ENCODE peak calls at places on chromosomes 7 and 10, in four cellular contexts. M, I, H and U are unnamed samples.

GRCh38 chr10:95480102-95480900 is 80.9 kb downstream of the SORBS1 start:
- DNase-seq in M (no peak), I (no peak), H (no peak), U (no peak)

GRCh38 chr7:42678315-42678714 is 233.6 kb downstream of the C7orf25 start:
- DNase-seq in M (peak), I (no peak), H (no peak), U (no peak)

GRCh38 chr7:2609001-2609411 is 22.8 kb upstream of the TTYH3 start:
- DNase-seq in M (no peak), I (no peak), H (no peak), U (peak)

GRCh38 chr7:98569606-98570337 is 47.3 kb upstream of the NPTX2 start:
- DNase-seq in M (peak), I (peak), H (no peak), U (no peak)

GRCh38 chr7:38330861-38331709 is 57.6 kb upstream of the TARP start:
- DNase-seq in M (no peak), I (no peak), H (no peak), U (no peak)

GRCh38 chr10:96306516-96306915 is 2.3 kb downstream of the DNTT start:
- DNase-seq in M (no peak), I (no peak), H (no peak), U (no peak)

GRCh38 chr7:36473454-36474282 is 84.0 kb downstream of the ANLN start:
- DNase-seq in M (no peak), I (peak), H (no peak), U (no peak)

GRCh38 chr7:127608446-127608845 is 9.5 kb downstream of the PAX4 start:
- DNase-seq in M (no peak), I (no peak), H (no peak), U (no peak)

GRCh38 chr10:72691470-72692056 is 380 bp upstream of the MCU start:
- DNase-seq in M (peak), I (peak), H (no peak), U (peak)

GRCh38 chr7:7426686-7427085 is 109.0 kb downstream of the COL28A1 start:
- DNase-seq in M (no peak), I (no peak), H (no peak), U (no peak)

GRCh38 chr10:97190452-97190851 is 4.7 kb upstream of the SLIT1 start:
- DNase-seq in M (no peak), I (no peak), H (no peak), U (no peak)

GRCh38 chr10:110876000-110876399 is 4.3 kb downstream of the PDCD4 start:
- DNase-seq in M (no peak), I (no peak), H (no peak), U (no peak)

GRCh38 chr7:2757904-2758672 is 70.1 kb downstream of the AMZ1 start:
- DNase-seq in M (peak), I (peak), H (peak), U (peak)

GRCh38 chr10:50508315-50509051 is 115.3 kb downstream of the SGMS1 start:
- DNase-seq in M (no peak), I (no peak), H (no peak), U (no peak)

GRCh38 chr7:956031-956430 is 1.6 kb upstream of the ADAP1 start:
- DNase-seq in M (no peak), I (no peak), H (no peak), U (no peak)

GRCh38 chr10:43374194-43374593 is 2.8 kb downstream of the FXYD4 start:
- DNase-seq in M (no peak), I (no peak), H (no peak), U (no peak)

GRCh38 chr7:7178081-7178480 is 4.3 kb upstream of the C1GALT1 start:
- DNase-seq in M (no peak), I (peak), H (no peak), U (no peak)

GRCh38 chr10:59753267-59753666 is at the start of gene MRLN:
- DNase-seq in M (peak), I (no peak), H (no peak), U (no peak)